ENCODE peak calls at places on chromosomes 2 and 18, in five cellular contexts. S, N, T, Z and P are unnamed samples. For H3K27me3, the result is how much of the 10 kb centered on the place peaks cover.

GRCh38 chr2:142127248-142127647 is 3.6 kb downstream of the LRP1B start:
- DNase-seq in S (no peak), N (no peak), T (no peak), Z (no peak), P (no peak)

GRCh38 chr2:85865539-85866164 is 23.1 kb downstream of the ST3GAL5 start:
- DNase-seq in S (no peak), N (peak), T (no peak), Z (peak), P (no peak)

GRCh38 chr18:78673516-78674321 is 305.9 kb upstream of the SALL3 start:
- DNase-seq in S (no peak), N (no peak), T (no peak), Z (no peak), P (no peak)

GRCh38 chr2:14015113-14015512 is 617.4 kb upstream of the LRATD1 start:
- DNase-seq in S (no peak), N (no peak), T (no peak), Z (no peak), P (no peak)

GRCh38 chr2:239297142-239298125 is 103.4 kb downstream of the HDAC4 start:
- DNase-seq in S (peak), N (no peak), T (peak), Z (no peak), P (no peak)

GRCh38 chr2:102735431-102736130 is 26.2 kb upstream of the TMEM182 start:
- DNase-seq in S (peak), N (no peak), T (no peak), Z (no peak), P (no peak)

GRCh38 chr2:191565647-191566198 is 112.2 kb upstream of the NABP1 start:
- DNase-seq in S (no peak), N (no peak), T (no peak), Z (no peak), P (no peak)

GRCh38 chr2:241852116-241852980 is 6.3 kb downstream of the PDCD1 start:
- DNase-seq in S (peak), N (peak), T (peak), Z (no peak), P (no peak)

GRCh38 chr18:58316943-58317342 is 272.9 kb downstream of the NEDD4L start:
- DNase-seq in S (no peak), N (no peak), T (no peak), Z (no peak), P (no peak)

GRCh38 chr18:41128545-41128944 is 826.5 kb upstream of the PIK3C3 start:
- DNase-seq in S (no peak), N (no peak), T (no peak), Z (peak), P (no peak)

GRCh38 chr2:162025121-162025911 is 48.7 kb downstream of the DPP4 start:
- DNase-seq in S (no peak), N (no peak), T (no peak), Z (no peak), P (no peak)

GRCh38 chr2:42792087-42792582 is 248 bp downstream of the HAAO start:
- DNase-seq in S (no peak), N (no peak), T (no peak), Z (no peak), P (no peak)

GRCh38 chr18:23144628-23145027 is 9.3 kb downstream of the CABLES1 start:
- DNase-seq in S (no peak), N (no peak), T (no peak), Z (no peak), P (no peak)

GRCh38 chr2:96389728-96390127 is 54.2 kb downstream of the NCAPH start:
- DNase-seq in S (no peak), N (no peak), T (peak), Z (no peak), P (no peak)

GRCh38 chr2:199405241-199405640 is 52.5 kb downstream of the SATB2 start:
- DNase-seq in S (no peak), N (no peak), T (no peak), Z (no peak), P (no peak)

GRCh38 chr18:69839497-69839896 is 108.2 kb downstream of the CD226 start:
- DNase-seq in S (no peak), N (no peak), T (no peak), Z (no peak), P (no peak)

GRCh38 chr2:39615675-39616074 is 50.0 kb upstream of the TMEM178A start:
- DNase-seq in S (no peak), N (no peak), T (no peak), Z (no peak), P (no peak)

GRCh38 chr18:48290162-48290926 is 118.8 kb downstream of the ZBTB7C start:
- DNase-seq in S (no peak), N (no peak), T (no peak), Z (peak), P (no peak)

DNA sequence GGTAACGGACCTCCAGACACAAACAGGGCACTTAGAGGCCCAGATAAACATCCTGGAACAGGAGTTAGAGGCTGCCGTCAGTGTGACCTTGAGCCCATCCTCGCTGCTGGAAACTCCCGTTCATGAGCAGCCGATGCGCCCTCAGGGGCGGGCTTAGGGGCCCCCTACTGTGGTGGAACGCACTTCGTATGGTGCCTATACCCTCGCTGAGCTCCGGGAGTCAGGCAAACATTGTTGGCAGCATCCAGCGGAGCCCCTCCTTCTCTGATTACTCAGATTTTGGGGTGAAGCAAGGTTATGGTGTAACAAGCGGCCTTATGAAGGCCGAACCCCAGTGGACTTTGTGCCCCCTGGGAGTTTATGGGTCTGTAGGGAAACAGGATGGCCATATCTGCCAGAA is 205.3 kb upstream of the SYT4 start:
- DNase-seq in S (no peak), N (no peak), T (peak), Z (no peak), P (no peak)
- H3K4me3 ChIP-seq in S (no peak), N (no peak), T (no peak), Z (no peak), P (no peak)

GRCh38 chr2:118850901-118851268 is 3.4 kb upstream of the EN1 start:
- DNase-seq in S (no peak), N (no peak), T (no peak), Z (no peak), P (no peak)

GRCh38 chr2:118847447-118848172 is at the start of gene EN1:
- DNase-seq in S (peak), N (no peak), T (no peak), Z (no peak), P (no peak)

GRCh38 chr2:118850171-118850900 is 2.9 kb upstream of the EN1 start:
- DNase-seq in S (no peak), N (no peak), T (no peak), Z (no peak), P (no peak)

GRCh38 chr2:118848381-118849225 is 1.2 kb upstream of the EN1 start:
- DNase-seq in S (no peak), N (no peak), T (no peak), Z (no peak), P (no peak)

GRCh38 chr2:118849226-118850170 is 2.0 kb upstream of the EN1 start:
- DNase-seq in S (no peak), N (no peak), T (no peak), Z (no peak), P (no peak)
- H3K27me3 ChIP-seq in S (half or more), N (half or more), T (half or more), Z (half or more), P (half or more)

DNA sequence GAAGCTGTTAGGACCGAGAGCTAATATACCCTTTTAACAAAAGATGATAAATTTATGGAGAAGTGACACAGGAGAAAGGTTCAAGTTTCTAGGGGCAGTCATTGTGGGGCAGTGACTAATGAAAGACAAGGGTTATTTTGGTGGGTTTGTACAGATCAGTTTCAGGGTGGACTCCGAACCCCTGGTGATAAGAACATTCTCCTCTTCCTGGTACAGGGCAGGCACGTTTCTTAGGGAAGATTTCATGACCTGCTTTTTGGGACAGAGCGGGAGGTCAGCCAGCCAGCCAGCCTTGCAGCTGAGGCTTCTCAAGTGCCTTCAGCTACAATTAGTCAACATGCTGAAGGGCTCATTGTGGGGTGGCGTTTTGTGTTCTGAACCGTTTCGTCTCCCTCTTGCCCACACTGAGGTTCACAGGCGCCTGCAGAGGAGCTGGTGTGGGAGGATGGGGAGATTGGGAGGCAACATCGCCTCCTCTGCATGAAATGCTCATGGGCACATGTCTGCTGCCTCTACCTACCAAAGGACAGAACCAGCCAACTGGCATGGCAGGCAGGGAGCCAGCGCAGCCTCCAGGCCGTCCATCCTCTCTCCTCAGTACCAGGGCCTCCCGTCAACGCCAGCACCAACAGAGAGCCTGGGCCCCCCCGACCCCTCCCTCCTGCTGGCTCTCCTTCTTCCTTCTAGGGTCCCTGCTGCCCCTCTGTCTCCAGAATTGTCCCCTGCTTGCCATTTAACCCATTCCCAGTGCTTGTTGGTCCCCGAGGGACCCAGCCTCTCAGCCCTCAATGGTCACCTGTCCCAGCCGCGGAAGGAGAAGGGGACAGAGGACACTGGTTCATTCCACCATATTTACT is 9.6 kb downstream of the CHMP1B start:
- DNase-seq in S (no peak), N (no peak), T (no peak), Z (no peak), P (no peak)
- H3K27ac ChIP-seq in S (peak), N (no peak), T (no peak), Z (peak), P (no peak)

GRCh38 chr18:36728345-36728744 is 100.5 kb downstream of the TPGS2 start:
- DNase-seq in S (no peak), N (no peak), T (no peak), Z (no peak), P (no peak)

GRCh38 chr18:36719630-36720029 is 109.2 kb downstream of the TPGS2 start:
- DNase-seq in S (no peak), N (no peak), T (no peak), Z (no peak), P (no peak)

GRCh38 chr18:36729197-36729596 is 99.6 kb downstream of the TPGS2 start:
- DNase-seq in S (no peak), N (no peak), T (no peak), Z (peak), P (no peak)

GRCh38 chr18:36724591-36725001 is 104.2 kb downstream of the TPGS2 start:
- DNase-seq in S (peak), N (no peak), T (no peak), Z (no peak), P (no peak)

GRCh38 chr18:36724169-36724568 is 104.6 kb downstream of the TPGS2 start:
- DNase-seq in S (no peak), N (no peak), T (no peak), Z (no peak), P (no peak)
- H3K4me3 ChIP-seq in S (peak), N (no peak), T (no peak), Z (no peak), P (no peak)

DNA sequence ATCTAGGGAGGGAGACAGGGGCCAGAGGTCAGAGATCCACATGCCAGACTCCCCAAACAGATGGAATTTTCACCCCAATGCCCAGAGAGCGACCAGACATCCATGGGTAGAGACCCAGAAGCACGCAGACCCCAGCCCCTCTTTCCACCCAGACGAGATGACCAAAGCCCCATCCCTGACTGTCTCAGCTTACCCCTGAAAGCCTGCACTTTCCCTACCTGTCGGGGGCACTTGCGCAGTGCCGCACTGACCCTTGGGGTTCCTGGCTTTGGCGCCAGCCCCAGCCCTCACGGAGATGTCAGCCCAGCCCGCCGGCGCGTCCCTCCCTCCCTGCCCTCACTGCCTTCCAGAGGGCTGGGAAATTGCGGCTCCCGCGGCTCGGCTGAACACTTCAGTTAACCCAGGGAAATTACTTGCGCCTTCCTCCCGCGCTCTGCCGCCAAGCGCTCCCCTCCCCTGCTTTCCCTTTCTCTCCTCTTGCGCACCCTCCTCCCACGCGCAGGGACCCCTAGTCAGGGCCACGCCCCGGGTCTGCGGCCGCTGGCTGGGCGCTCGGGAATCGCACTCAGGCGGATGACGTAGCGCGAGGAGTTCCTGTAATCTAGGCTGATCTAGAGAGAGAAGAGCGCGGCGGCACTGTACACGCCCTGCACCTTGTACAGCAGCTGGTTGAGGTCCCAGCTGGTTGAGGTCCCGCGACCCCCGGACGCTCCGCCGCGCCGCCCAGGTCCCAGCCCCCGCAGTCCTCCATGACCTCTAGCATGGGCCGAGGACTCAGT is 12.0 kb downstream of the ALPG start:
- DNase-seq in S (no peak), N (no peak), T (peak), Z (peak), P (no peak)
- H3K27me3 ChIP-seq in S (half or more), N (under half), T (half or more), Z (under half), P (under half)

GRCh38 chr2:88078624-88079169 is 11.1 kb downstream of the SMYD1 start:
- DNase-seq in S (no peak), N (no peak), T (no peak), Z (no peak), P (no peak)

GRCh38 chr2:88080545-88080944 is 12.9 kb downstream of the SMYD1 start:
- DNase-seq in S (no peak), N (no peak), T (no peak), Z (no peak), P (no peak)

GRCh38 chr2:88085099-88085498 is 17.5 kb downstream of the SMYD1 start:
- DNase-seq in S (no peak), N (no peak), T (no peak), Z (no peak), P (no peak)

GRCh38 chr2:88082781-88083180 is 15.2 kb downstream of the SMYD1 start:
- DNase-seq in S (no peak), N (no peak), T (no peak), Z (peak), P (no peak)

GRCh38 chr2:88081924-88082609 is 14.4 kb downstream of the SMYD1 start:
- DNase-seq in S (no peak), N (no peak), T (no peak), Z (no peak), P (no peak)
- H3K27ac ChIP-seq in S (peak), N (no peak), T (no peak), Z (no peak), P (no peak)

DNA sequence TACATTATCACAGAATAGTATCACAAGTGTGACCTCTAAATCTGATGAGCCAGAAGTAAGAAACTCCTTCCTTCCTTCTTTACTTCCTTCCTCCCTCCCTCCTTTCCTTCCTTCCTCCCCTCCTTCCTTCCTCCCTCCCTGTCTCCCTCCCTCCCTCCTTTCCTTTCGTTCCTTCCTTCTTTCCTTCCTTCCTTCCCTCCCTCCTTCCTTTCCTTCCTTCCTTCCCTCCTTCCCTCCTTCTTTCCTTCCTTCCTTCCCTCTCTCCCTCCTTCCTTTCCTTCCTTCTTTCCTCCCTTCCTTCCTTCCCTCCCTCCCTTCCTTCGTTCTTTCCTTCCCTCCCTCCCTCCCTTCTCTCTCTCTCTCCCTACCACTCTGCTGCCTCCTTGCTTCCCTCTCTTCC is 359.2 kb downstream of the OSR1 start:
- DNase-seq in S (no peak), N (no peak), T (no peak), Z (no peak), P (no peak)
- H3K4me3 ChIP-seq in S (no peak), N (no peak), T (no peak), Z (no peak), P (no peak)

DNA sequence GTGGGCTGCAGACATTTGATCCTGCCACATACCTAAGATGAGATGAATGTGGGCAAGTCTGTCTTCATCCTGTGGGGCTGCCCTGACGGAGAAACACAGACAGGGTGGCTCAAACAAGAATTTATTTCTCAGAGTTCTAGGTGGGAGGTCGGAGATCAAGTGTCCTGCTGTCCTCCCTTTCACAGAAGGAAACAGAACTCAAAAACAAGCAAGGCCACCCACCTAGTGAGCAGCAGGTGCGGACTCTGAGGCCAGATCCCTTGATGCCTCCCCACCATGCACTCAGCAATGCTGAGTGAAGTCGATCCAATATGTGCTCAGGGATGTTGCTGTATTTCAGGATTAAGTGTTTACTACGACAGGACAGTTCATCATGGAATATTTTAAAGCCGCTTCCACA is 63.0 kb upstream of the SNTG2 start:
- DNase-seq in S (no peak), N (no peak), T (no peak), Z (no peak), P (no peak)
- H3K27me3 ChIP-seq in S (under half), N (under half), T (under half), Z (under half), P (under half)